ENCODE peak calls at places on chromosomes 3 and 15, in seven cellular contexts. G is fibroblast of lung; V is left colon; K is natural killer cell treated with Interleukin-12 subunit alpha and Interleukin-12 subunit beta and Interleukin-15 and Interleukin-18, amount 100 ng/mL, for 72 hours; L is ELR; I is AG04450; J is BE2C. N is an unnamed sample.

GRCh38 chr3:170689218-170689874 is 103.5 kb upstream of the SLC7A14 start:
- DNase-seq in V (no peak), I (peak), G (peak), J (no peak), K (no peak), L (peak), N (peak)

GRCh38 chr15:65766422-65767263 is 25.4 kb downstream of the DENND4A start:
- DNase-seq in V (no peak), I (peak), L (peak), G (no peak), J (no peak), K (no peak), N (no peak)

GRCh38 chr3:146125946-146126345 is 35.0 kb downstream of the PLOD2 start:
- DNase-seq in V (no peak), G (peak), J (no peak), K (no peak), L (peak), I (peak), N (peak)

GRCh38 chr3:32467333-32468070 is 35.1 kb downstream of the CMTM6 start:
- DNase-seq in J (peak), L (peak), G (peak), V (peak), K (peak), I (no peak), N (peak)

GRCh38 chr3:129245141-129245540 is 4.3 kb upstream of the COPG1 start:
- DNase-seq in J (no peak), K (no peak), L (peak), V (no peak), I (no peak), G (no peak), N (no peak)

GRCh38 chr3:52222319-52223221 is 2.9 kb downstream of the TLR9 start:
- DNase-seq in K (no peak), J (no peak), G (no peak), L (no peak), V (peak), I (no peak), N (no peak)

GRCh38 chr3:111751961-111752360 is 107.1 kb upstream of the PHLDB2 start:
- DNase-seq in L (peak), I (peak), V (no peak), K (no peak), G (peak), J (no peak), N (no peak)

GRCh38 chr3:185656321-185656840 is 70.3 kb downstream of the SENP2 start:
- DNase-seq in V (no peak), I (peak), K (no peak), G (peak), J (no peak), L (peak), N (peak)

GRCh38 chr15:50183112-50183794 is 1.3 kb downstream of the SLC27A2 start:
- DNase-seq in J (no peak), K (no peak), I (no peak), V (no peak), L (peak), G (no peak), N (no peak)

GRCh38 chr3:32780735-32781210 is 37.0 kb upstream of the TRIM71 start:
- DNase-seq in V (peak), I (no peak), G (peak), J (peak), L (peak), K (peak), N (peak)

GRCh38 chr3:142459929-142460328 is 12.1 kb upstream of the XRN1 start:
- DNase-seq in G (no peak), V (no peak), L (no peak), I (no peak), K (no peak), J (no peak), N (peak)

GRCh38 chr3:137760341-137761098 is 3.6 kb upstream of the SOX14 start:
- DNase-seq in V (no peak), J (no peak), G (no peak), K (no peak), I (no peak), L (no peak), N (no peak)

GRCh38 chr3:45455040-45455439 is 66.7 kb downstream of the LARS2 start:
- DNase-seq in J (no peak), K (no peak), G (no peak), I (no peak), L (no peak), V (no peak), N (no peak)

GRCh38 chr3:43390255-43390588 is 103.9 kb downstream of the SNRK start:
- DNase-seq in V (no peak), I (no peak), L (no peak), G (no peak), J (no peak), K (no peak), N (no peak)

GRCh38 chr15:93826798-93827197 is 404.6 kb upstream of the MCTP2 start:
- DNase-seq in K (no peak), V (no peak), I (no peak), J (no peak), G (no peak), L (no peak), N (no peak)

N was measured in fibroblast of pulmonary artery.